ENCODE peak calls at places on chromosomes 7 and 10, in eight cellular contexts. Z is GM03348, O is AG10803, S is GM23338, U is GM20000, F is COR-L47, Y is amygdala, V is B cell. M is an unnamed sample.

GRCh38 chr10:53864850-53865249 is 936.2 kb downstream of the PCDH15 start:
- DNase-seq in U (no peak), Y (no peak), Z (no peak), F (peak; percentile 29), O (no peak), S (no peak), V (no peak), M (no peak)

GRCh38 chr7:28747854-28748253 is 210.3 kb downstream of the TRIL start:
- DNase-seq in Z (no peak), S (no peak), U (no peak), Y (no peak), F (no peak), V (no peak), O (no peak), M (no peak)

GRCh38 chr7:90596745-90597526 is 815 bp downstream of the CDK14 start:
- DNase-seq in Z (peak; percentile 52), O (peak; percentile 40), V (no peak), F (peak; percentile 4), S (peak; percentile 39), U (peak; percentile 64), Y (no peak), M (no peak)

GRCh38 chr10:114956466-114956865 is 18.5 kb downstream of the TRUB1 start:
- DNase-seq in V (no peak), Z (peak; percentile 41), F (no peak), Y (no peak), O (peak; percentile 60), S (no peak), U (no peak), M (no peak)

GRCh38 chr7:30468791-30469190 is 9.8 kb downstream of the NOD1 start:
- DNase-seq in U (no peak), Y (no peak), O (peak; percentile 90), F (no peak), S (no peak), Z (no peak), V (no peak), M (no peak)

GRCh38 chr10:76382381-76382851 is 951.0 kb downstream of the LRMDA start:
- DNase-seq in F (no peak), V (no peak), Y (no peak), O (peak; percentile 98), U (no peak), Z (peak; percentile 79), S (no peak), M (no peak)

GRCh38 chr7:131845573-131846337 is 289.3 kb upstream of the PODXL start:
- DNase-seq in U (no peak), S (no peak), V (no peak), O (no peak), Y (no peak), F (no peak), Z (no peak), M (no peak)

GRCh38 chr10:27584302-27584701 is 80.2 kb downstream of the RAB18 start:
- DNase-seq in U (no peak), F (no peak), O (no peak), Z (no peak), V (no peak), S (no peak), Y (no peak), M (no peak)

GRCh38 chr10:73850863-73851461 is 23.4 kb downstream of the CAMK2G start:
- DNase-seq in S (peak; percentile 43), Z (peak; percentile 94), O (peak; percentile 98), V (no peak), Y (no peak), F (no peak), U (no peak), M (no peak)

GRCh38 chr7:95723583-95724180 is 48.7 kb upstream of the DYNC1I1 start:
- DNase-seq in Y (no peak), Z (peak; percentile 73), S (peak; percentile 77), F (peak; percentile 69), U (peak; percentile 29), O (peak; percentile 62), V (peak; percentile 7), M (no peak)

GRCh38 chr7:129855234-129855673 is 97.5 kb downstream of the UBE2H start:
- DNase-seq in V (no peak), U (no peak), O (peak; percentile 98), S (no peak), Y (no peak), F (no peak), Z (peak; percentile 50), M (no peak)

GRCh38 chr7:85186521-85187241 is at the start of gene SEMA3D:
- DNase-seq in O (peak; percentile 84), Z (peak; percentile 93), V (peak; percentile 85), Y (peak; percentile 70), U (peak; percentile 76), S (peak; percentile 90), F (peak; percentile 77), M (peak; percentile 61)

GRCh38 chr10:131901181-131901829 is 497 bp downstream of the PPP2R2D start:
- DNase-seq in Y (no peak), V (peak; percentile 79), F (no peak), Z (peak; percentile 67), S (peak; percentile 67), U (peak; percentile 61), O (peak; percentile 36), M (no peak)

GRCh38 chr10:103609231-103610082 is 116.0 kb downstream of the NEURL1 start:
- DNase-seq in S (no peak), V (no peak), O (no peak), F (no peak), U (no peak), Z (no peak), Y (no peak), M (no peak)

GRCh38 chr10:505459-505858 is 184.0 kb downstream of the DIP2C start:
- DNase-seq in Y (no peak), O (no peak), Z (no peak), S (no peak), F (peak; percentile 41), U (no peak), V (no peak), M (no peak)

GRCh38 chr10:996031-996430 is 7.8 kb downstream of the GTPBP4 start:
- DNase-seq in U (no peak), Y (no peak), O (no peak), Z (no peak), V (no peak), S (no peak), F (no peak), M (no peak)

GRCh38 chr7:28096713-28097112 is 83.9 kb downstream of the JAZF1 start:
- DNase-seq in Y (no peak), Z (peak; percentile 83), V (peak; percentile 66), S (peak; percentile 73), U (peak; percentile 69), F (peak; percentile 20), O (peak; percentile 77), M (peak; percentile 50)

GRCh38 chr10:119246862-119247549 is 39.6 kb downstream of the GRK5 start:
- DNase-seq in S (no peak), Y (no peak), U (no peak), F (no peak), O (peak; percentile 93), V (no peak), Z (peak; percentile 81), M (no peak)

GRCh38 chr7:28093617-28094232 is 86.9 kb downstream of the JAZF1 start:
- DNase-seq in S (peak; percentile 96), V (peak; percentile 63), U (peak; percentile 31), O (peak; percentile 83), Y (peak; percentile 40), F (peak; percentile 52), Z (peak; percentile 79), M (peak; percentile 95)

GRCh38 chr10:7351905-7352304 is 58.9 kb downstream of the SFMBT2 start:
- DNase-seq in O (no peak), Y (no peak), Z (no peak), V (no peak), U (no peak), S (no peak), F (no peak), M (no peak)

GRCh38 chr10:120426306-120426705 is 30.7 kb upstream of the PLPP4 start:
- DNase-seq in Z (peak; percentile 43), F (no peak), Y (no peak), U (no peak), V (no peak), S (no peak), O (peak; percentile 62), M (no peak)

GRCh38 chr7:19020711-19021110 is 96.7 kb downstream of the TWIST1 start:
- DNase-seq in Y (no peak), S (no peak), U (no peak), V (no peak), O (peak; percentile 46), F (no peak), Z (no peak), M (no peak)

GRCh38 chr10:73584737-73585136 is 6.4 kb downstream of the USP54 start:
- DNase-seq in Z (peak; percentile 64), U (no peak), O (peak; percentile 71), V (no peak), Y (no peak), F (no peak), S (no peak), M (no peak)

GRCh38 chr10:88651131-88651541 is 13.1 kb upstream of the LIPF start:
- DNase-seq in O (peak; percentile 83), Z (peak; percentile 71), S (no peak), F (no peak), U (no peak), Y (no peak), V (no peak), M (no peak)

GRCh38 chr7:98266840-98267239 is 14.6 kb upstream of the BRI3 start:
- DNase-seq in S (no peak), Z (peak; percentile 57), U (no peak), V (no peak), F (no peak), Y (no peak), O (peak; percentile 42), M (no peak)

GRCh38 chr7:8389898-8390642 is 43.3 kb upstream of the NXPH1 start:
- DNase-seq in O (no peak), U (no peak), Y (peak; percentile 45), Z (no peak), V (no peak), S (peak; percentile 93), F (no peak), M (no peak)

GRCh38 chr7:5500056-5500776 is 76.6 kb upstream of the TNRC18 start:
- DNase-seq in F (no peak), S (no peak), U (no peak), V (no peak), O (no peak), Z (no peak), Y (no peak), M (no peak)

M was measured in lower leg skin.